ENCODE peak calls at places on chromosome 14, in ten cellular contexts. Y is fibroblast of pulmonary artery, K is left ventricle myocardium inferior, P is upper lobe of right lung, S is heart left ventricle, D is GM23338, B is bronchial epithelial cell, V is AG04450, U is lung, C is uterus. H is an unnamed sample.

GRCh38 chr14:38079268-38079667 is 128.4 kb upstream of the SSTR1 start:
- DNase-seq in Y (no peak), K (no peak), P (no peak), S (no peak), D (no peak), B (peak), V (peak), U (no peak), C (no peak), H (no peak)

GRCh38 chr14:98786456-98786855 is 485.5 kb downstream of the BCL11B start:
- DNase-seq in Y (no peak), K (no peak), P (no peak), S (no peak), D (no peak), B (no peak), V (no peak), U (no peak), C (no peak), H (no peak)

GRCh38 chr14:75521415-75522199 is 662 bp upstream of the BATF start:
- DNase-seq in Y (no peak), K (no peak), P (no peak), S (no peak), D (no peak), B (no peak), V (no peak), U (no peak), C (no peak), H (no peak)

GRCh38 chr14:105888784-105889665 is 362.6 kb downstream of the TMEM121 start:
- DNase-seq in Y (no peak), K (peak), P (peak), S (no peak), D (no peak), B (no peak), V (no peak), U (no peak), C (peak), H (peak)

GRCh38 chr14:59022144-59022543 is 166.3 kb upstream of the DAAM1 start:
- DNase-seq in Y (no peak), K (no peak), P (no peak), S (no peak), D (peak), B (peak), V (no peak), U (no peak), C (no peak), H (no peak)

GRCh38 chr14:64790478-64790877 is 86.3 kb downstream of the PLEKHG3 start:
- DNase-seq in Y (no peak), K (no peak), P (peak), S (no peak), D (peak), B (no peak), V (no peak), U (no peak), C (no peak), H (no peak)

GRCh38 chr14:65927871-65928270 is 515.3 kb downstream of the FUT8 start:
- DNase-seq in Y (no peak), K (no peak), P (no peak), S (no peak), D (peak), B (no peak), V (no peak), U (no peak), C (no peak), H (no peak)

GRCh38 chr14:32403688-32404087 is 74.6 kb downstream of the AKAP6 start:
- DNase-seq in Y (peak), K (no peak), P (no peak), S (no peak), D (no peak), B (no peak), V (no peak), U (no peak), C (no peak), H (no peak)

GRCh38 chr14:21001218-21001617 is 2.1 kb downstream of the SLC39A2 start:
- DNase-seq in Y (no peak), K (no peak), P (no peak), S (no peak), D (peak), B (no peak), V (no peak), U (no peak), C (no peak), H (no peak)

GRCh38 chr14:76962303-76962660 is 66.2 kb downstream of the IRF2BPL start:
- DNase-seq in Y (no peak), K (no peak), P (no peak), S (no peak), D (no peak), B (no peak), V (no peak), U (no peak), C (no peak), H (no peak)

GRCh38 chr14:60488175-60488574 is 2.3 kb upstream of the C14orf39 start:
- DNase-seq in Y (no peak), K (no peak), P (no peak), S (no peak), D (peak), B (peak), V (no peak), U (no peak), C (no peak), H (no peak)

GRCh38 chr14:60487211-60487610 is 1.3 kb upstream of the C14orf39 start:
- DNase-seq in Y (no peak), K (no peak), P (no peak), S (no peak), D (no peak), B (no peak), V (no peak), U (no peak), C (no peak), H (no peak)

GRCh38 chr14:60485600-60486251 is at the start of gene C14orf39:
- DNase-seq in Y (peak), K (no peak), P (no peak), S (no peak), D (peak), B (peak), V (peak), U (no peak), C (no peak), H (peak)

GRCh38 chr14:60482743-60483142 is 3.1 kb downstream of the C14orf39 start:
- DNase-seq in Y (no peak), K (no peak), P (no peak), S (no peak), D (no peak), B (peak), V (no peak), U (no peak), C (no peak), H (no peak)

DNA sequence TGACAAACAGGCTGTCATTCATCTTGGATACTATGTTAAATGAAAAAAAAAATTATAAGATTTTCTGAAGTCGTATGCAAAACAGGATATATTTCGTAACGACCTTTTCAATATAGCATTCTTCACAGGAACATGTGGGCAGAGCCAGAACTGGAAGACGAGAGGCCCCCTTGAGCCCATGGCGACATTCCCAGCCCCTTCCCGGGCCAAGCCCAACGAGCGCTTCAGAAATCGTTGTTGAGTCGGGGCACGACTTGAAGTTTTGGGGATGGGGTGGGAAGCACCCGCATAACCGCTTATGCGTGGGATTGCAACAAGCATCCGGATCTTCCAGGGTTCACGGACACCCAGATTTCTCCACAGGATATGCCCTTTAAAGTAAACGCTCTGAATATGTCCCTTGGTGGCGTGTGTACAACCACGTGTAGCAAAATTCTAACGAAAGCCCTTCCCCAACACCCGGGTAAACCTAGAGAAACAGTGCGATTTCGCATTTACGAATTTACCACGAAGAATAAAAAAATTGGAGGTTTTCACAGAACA is 735 bp downstream of the C14orf39 start:
- DNase-seq in Y (no peak), K (no peak), P (no peak), S (no peak), D (peak), B (peak), V (no peak), U (no peak), C (no peak), H (no peak)
- H3K4me3 ChIP-seq in Y (peak), K (peak), P (no peak), S (no peak), D (peak), B (peak), V (peak), U (no peak), C (no peak), H (peak)

GRCh38 chr14:89408907-89409675 is 7.9 kb downstream of the FOXN3 start:
- DNase-seq in Y (no peak), K (no peak), P (peak), S (no peak), D (no peak), B (peak), V (no peak), U (no peak), C (no peak), H (no peak)

GRCh38 chr14:89409961-89410360 is 7.1 kb downstream of the FOXN3 start:
- DNase-seq in Y (no peak), K (no peak), P (peak), S (no peak), D (no peak), B (peak), V (no peak), U (no peak), C (no peak), H (no peak)

GRCh38 chr14:89405712-89406111 is 11.3 kb downstream of the FOXN3 start:
- DNase-seq in Y (no peak), K (no peak), P (no peak), S (no peak), D (no peak), B (no peak), V (no peak), U (no peak), C (no peak), H (no peak)

GRCh38 chr14:89406941-89407340 is 10.1 kb downstream of the FOXN3 start:
- DNase-seq in Y (peak), K (no peak), P (no peak), S (no peak), D (no peak), B (no peak), V (no peak), U (no peak), C (no peak), H (no peak)

GRCh38 chr14:89407856-89408255 is 9.2 kb downstream of the FOXN3 start:
- DNase-seq in Y (peak), K (no peak), P (no peak), S (no peak), D (no peak), B (peak), V (no peak), U (no peak), C (no peak), H (no peak)
- TF ChIP-seq CTCF in Y (no peak), K (no peak), P (no peak), S (no peak), D (no peak), B (no peak), V (no peak), U (no peak), C (no peak), H (no peak)

GRCh38 chr14:104686624-104687517 is 2.5 kb upstream of the INF2 start:
- DNase-seq in Y (no peak), K (peak), P (no peak), S (peak), D (no peak), B (no peak), V (no peak), U (no peak), C (peak), H (peak)
- H3K4me3 ChIP-seq in Y (no peak), K (no peak), P (no peak), S (no peak), D (no peak), B (no peak), V (no peak), U (no peak), C (no peak), H (no peak)

GRCh38 chr14:103770902-103771301 is 55.3 kb downstream of the ZFYVE21 start:
- DNase-seq in Y (no peak), K (no peak), P (no peak), S (no peak), D (peak), B (no peak), V (no peak), U (no peak), C (no peak), H (no peak)
- TF ChIP-seq CTCF in Y (no peak), K (no peak), P (no peak), S (no peak), D (peak), B (no peak), V (no peak), U (no peak), C (no peak), H (no peak)

GRCh38 chr14:89638888-89639287 is 221.9 kb upstream of the FOXN3 start:
- DNase-seq in Y (no peak), K (no peak), P (no peak), S (no peak), D (no peak), B (no peak), V (no peak), U (no peak), C (no peak), H (no peak)
- H3K4me3 ChIP-seq in Y (no peak), K (no peak), P (no peak), S (no peak), D (no peak), B (no peak), V (no peak), U (no peak), C (no peak), H (no peak)

GRCh38 chr14:92382677-92383076 is 59.7 kb downstream of the SLC24A4 start:
- DNase-seq in Y (peak), K (no peak), P (no peak), S (no peak), D (peak), B (peak), V (no peak), U (no peak), C (no peak), H (no peak)
- TF ChIP-seq CTCF in Y (peak), K (peak), P (peak), S (peak), D (peak), B (peak), V (no peak), U (no peak), C (no peak), H (no peak)